ENCODE peak calls at places on chromosome 14, in seven cellular contexts. One of them, this sample, is unnamed.

GRCh38 chr14:83556746-83557460 is 1973.0 kb upstream of the FLRT2 start:
- DNase-seq in mesendoderm: no peak
- DNase-seq in neuronal stem cell: no peak
- DNase-seq in IMR-90: peak
- DNase-seq in trophoblast cell: no peak
- DNase-seq in mesenchymal stem cell: peak
- DNase-seq in H9: no peak
- DNase-seq in this sample: no peak

GRCh38 chr14:46259536-46259935 is 392.0 kb downstream of the RPL10L start:
- DNase-seq in trophoblast cell: no peak
- DNase-seq in mesenchymal stem cell: no peak
- DNase-seq in mesendoderm: peak
- DNase-seq in neuronal stem cell: peak
- DNase-seq in H9: peak
- DNase-seq in IMR-90: no peak
- DNase-seq in this sample: peak

GRCh38 chr14:48398675-48399282 is 723.4 kb upstream of the MDGA2 start:
- DNase-seq in trophoblast cell: no peak
- DNase-seq in H9: no peak
- DNase-seq in IMR-90: peak
- DNase-seq in mesendoderm: peak
- DNase-seq in neuronal stem cell: peak
- DNase-seq in mesenchymal stem cell: peak
- DNase-seq in this sample: no peak

GRCh38 chr14:105196228-105196960 is 15.3 kb upstream of the NUDT14 start:
- DNase-seq in IMR-90: no peak
- DNase-seq in mesendoderm: peak
- DNase-seq in neuronal stem cell: peak
- DNase-seq in trophoblast cell: no peak
- DNase-seq in mesenchymal stem cell: no peak
- DNase-seq in H9: peak
- DNase-seq in this sample: peak

GRCh38 chr14:96501383-96501745 is 818 bp upstream of the PAPOLA start:
- DNase-seq in mesendoderm: no peak
- DNase-seq in trophoblast cell: no peak
- DNase-seq in mesenchymal stem cell: no peak
- DNase-seq in neuronal stem cell: no peak
- DNase-seq in H9: no peak
- DNase-seq in IMR-90: no peak
- DNase-seq in this sample: no peak

GRCh38 chr14:59422069-59422881 is 42.9 kb downstream of the GPR135 start:
- DNase-seq in IMR-90: no peak
- DNase-seq in mesendoderm: no peak
- DNase-seq in trophoblast cell: no peak
- DNase-seq in neuronal stem cell: no peak
- DNase-seq in mesenchymal stem cell: no peak
- DNase-seq in H9: no peak
- DNase-seq in this sample: no peak

GRCh38 chr14:36829547-36829946 is 167.9 kb downstream of the PAX9 start:
- DNase-seq in mesendoderm: no peak
- DNase-seq in neuronal stem cell: no peak
- DNase-seq in H9: no peak
- DNase-seq in IMR-90: no peak
- DNase-seq in trophoblast cell: no peak
- DNase-seq in mesenchymal stem cell: no peak
- DNase-seq in this sample: no peak

GRCh38 chr14:34857689-34858449 is 17.3 kb downstream of the BAZ1A start:
- DNase-seq in mesenchymal stem cell: no peak
- DNase-seq in IMR-90: no peak
- DNase-seq in H9: no peak
- DNase-seq in trophoblast cell: no peak
- DNase-seq in mesendoderm: no peak
- DNase-seq in neuronal stem cell: no peak
- DNase-seq in this sample: no peak

GRCh38 chr14:96086574-96087077 is 47.5 kb downstream of the C14orf132 start:
- DNase-seq in neuronal stem cell: no peak
- DNase-seq in H9: no peak
- DNase-seq in trophoblast cell: peak
- DNase-seq in mesenchymal stem cell: no peak
- DNase-seq in mesendoderm: no peak
- DNase-seq in IMR-90: peak
- DNase-seq in this sample: no peak

GRCh38 chr14:35687335-35687939 is 121.7 kb downstream of the RALGAPA1 start:
- DNase-seq in mesenchymal stem cell: peak
- DNase-seq in H9: no peak
- DNase-seq in neuronal stem cell: peak
- DNase-seq in mesendoderm: peak
- DNase-seq in IMR-90: peak
- DNase-seq in trophoblast cell: peak
- DNase-seq in this sample: no peak

GRCh38 chr14:85344847-85345591 is 184.9 kb upstream of the FLRT2 start:
- DNase-seq in mesendoderm: no peak
- DNase-seq in H9: no peak
- DNase-seq in neuronal stem cell: no peak
- DNase-seq in IMR-90: no peak
- DNase-seq in trophoblast cell: no peak
- DNase-seq in mesenchymal stem cell: no peak
- DNase-seq in this sample: no peak

GRCh38 chr14:37864861-37865718 is 269.7 kb downstream of the TTC6 start:
- DNase-seq in mesenchymal stem cell: peak
- DNase-seq in trophoblast cell: no peak
- DNase-seq in neuronal stem cell: no peak
- DNase-seq in H9: no peak
- DNase-seq in IMR-90: peak
- DNase-seq in mesendoderm: no peak
- DNase-seq in this sample: no peak

GRCh38 chr14:23285530-23286019 is 357 bp downstream of the HOMEZ start:
- DNase-seq in H9: no peak
- DNase-seq in IMR-90: no peak
- DNase-seq in neuronal stem cell: no peak
- DNase-seq in trophoblast cell: no peak
- DNase-seq in mesenchymal stem cell: no peak
- DNase-seq in mesendoderm: no peak
- DNase-seq in this sample: no peak

GRCh38 chr14:64720190-64720589 is 16.0 kb downstream of the PLEKHG3 start:
- DNase-seq in mesenchymal stem cell: peak
- DNase-seq in IMR-90: peak
- DNase-seq in H9: no peak
- DNase-seq in neuronal stem cell: no peak
- DNase-seq in mesendoderm: peak
- DNase-seq in trophoblast cell: no peak
- DNase-seq in this sample: no peak

GRCh38 chr14:62468946-62469345 is 576.3 kb downstream of the KCNH5 start:
- DNase-seq in H9: no peak
- DNase-seq in neuronal stem cell: no peak
- DNase-seq in mesenchymal stem cell: no peak
- DNase-seq in mesendoderm: no peak
- DNase-seq in IMR-90: no peak
- DNase-seq in trophoblast cell: no peak
- DNase-seq in this sample: no peak
- H4K8ac ChIP-seq in H9: no peak
- H4K8ac ChIP-seq in neuronal stem cell: no peak
- H4K8ac ChIP-seq in mesenchymal stem cell: no peak
- H4K8ac ChIP-seq in mesendoderm: no peak
- H4K8ac ChIP-seq in IMR-90: no peak
- H4K8ac ChIP-seq in trophoblast cell: no peak
- H4K8ac ChIP-seq in this sample: no peak

GRCh38 chr14:93041830-93042229 is 73.9 kb downstream of the ITPK1 start:
- DNase-seq in IMR-90: no peak
- DNase-seq in neuronal stem cell: no peak
- DNase-seq in H9: no peak
- DNase-seq in mesenchymal stem cell: no peak
- DNase-seq in mesendoderm: no peak
- DNase-seq in trophoblast cell: no peak
- DNase-seq in this sample: no peak
- H4K8ac ChIP-seq in IMR-90: no peak
- H4K8ac ChIP-seq in neuronal stem cell: no peak
- H4K8ac ChIP-seq in H9: no peak
- H4K8ac ChIP-seq in mesenchymal stem cell: no peak
- H4K8ac ChIP-seq in mesendoderm: no peak
- H4K8ac ChIP-seq in trophoblast cell: no peak
- H4K8ac ChIP-seq in this sample: no peak

GRCh38 chr14:21199611-21200570 is 44.0 kb upstream of the OR5AU1 start:
- DNase-seq in mesenchymal stem cell: no peak
- DNase-seq in neuronal stem cell: no peak
- DNase-seq in H9: no peak
- DNase-seq in trophoblast cell: no peak
- DNase-seq in mesendoderm: no peak
- DNase-seq in IMR-90: peak
- DNase-seq in this sample: no peak
- H4K8ac ChIP-seq in mesenchymal stem cell: no peak
- H4K8ac ChIP-seq in neuronal stem cell: no peak
- H4K8ac ChIP-seq in H9: no peak
- H4K8ac ChIP-seq in trophoblast cell: no peak
- H4K8ac ChIP-seq in mesendoderm: no peak
- H4K8ac ChIP-seq in IMR-90: no peak
- H4K8ac ChIP-seq in this sample: no peak

GRCh38 chr14:69816216-69816615 is 19.2 kb upstream of the SLC10A1 start:
- DNase-seq in neuronal stem cell: no peak
- DNase-seq in mesenchymal stem cell: no peak
- DNase-seq in H9: no peak
- DNase-seq in IMR-90: no peak
- DNase-seq in trophoblast cell: peak
- DNase-seq in mesendoderm: no peak
- DNase-seq in this sample: no peak

GRCh38 chr14:69822456-69822855 is 25.4 kb upstream of the SLC10A1 start:
- DNase-seq in IMR-90: no peak
- DNase-seq in mesenchymal stem cell: no peak
- DNase-seq in mesendoderm: no peak
- DNase-seq in trophoblast cell: no peak
- DNase-seq in neuronal stem cell: no peak
- DNase-seq in H9: no peak
- DNase-seq in this sample: no peak

GRCh38 chr14:69820991-69821390 is 23.9 kb upstream of the SLC10A1 start:
- DNase-seq in neuronal stem cell: no peak
- DNase-seq in mesendoderm: no peak
- DNase-seq in trophoblast cell: no peak
- DNase-seq in IMR-90: no peak
- DNase-seq in mesenchymal stem cell: no peak
- DNase-seq in H9: no peak
- DNase-seq in this sample: no peak

GRCh38 chr14:69818760-69819191 is 21.7 kb upstream of the SLC10A1 start:
- DNase-seq in trophoblast cell: peak
- DNase-seq in H9: peak
- DNase-seq in mesenchymal stem cell: peak
- DNase-seq in neuronal stem cell: peak
- DNase-seq in IMR-90: peak
- DNase-seq in mesendoderm: peak
- DNase-seq in this sample: peak

DNA sequence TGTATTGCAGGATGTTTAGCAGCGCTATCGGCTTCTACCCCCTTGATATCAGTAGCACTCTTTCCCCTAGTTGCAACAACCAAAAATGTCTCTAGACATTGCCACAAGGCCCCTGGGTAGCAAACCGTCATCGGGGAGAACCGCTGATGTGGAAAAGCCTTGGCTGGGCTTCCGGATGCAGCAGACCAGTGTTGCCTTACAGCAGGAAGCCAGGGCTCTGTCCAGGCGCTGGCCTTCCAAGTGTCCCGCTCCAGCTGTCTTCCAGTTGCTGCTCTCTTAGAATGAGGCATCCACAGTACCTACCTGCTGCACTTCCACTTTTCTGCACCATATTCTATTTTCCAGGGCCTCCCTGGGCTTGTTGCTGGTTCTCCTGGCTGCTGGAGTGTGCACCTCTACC is 22.6 kb upstream of the SLC10A1 start:
- DNase-seq in trophoblast cell: no peak
- DNase-seq in mesendoderm: no peak
- DNase-seq in neuronal stem cell: no peak
- DNase-seq in H9: no peak
- DNase-seq in IMR-90: no peak
- DNase-seq in mesenchymal stem cell: no peak
- DNase-seq in this sample: no peak
- H4K8ac ChIP-seq in trophoblast cell: no peak
- H4K8ac ChIP-seq in mesendoderm: no peak
- H4K8ac ChIP-seq in neuronal stem cell: no peak
- H4K8ac ChIP-seq in H9: no peak
- H4K8ac ChIP-seq in IMR-90: no peak
- H4K8ac ChIP-seq in mesenchymal stem cell: no peak
- H4K8ac ChIP-seq in this sample: no peak

GRCh38 chr14:94048676-94049624 is 22.8 kb downstream of the OTUB2 start:
- DNase-seq in mesenchymal stem cell: no peak
- DNase-seq in mesendoderm: no peak
- DNase-seq in H9: peak
- DNase-seq in IMR-90: no peak
- DNase-seq in neuronal stem cell: no peak
- DNase-seq in trophoblast cell: no peak
- DNase-seq in this sample: no peak
- H4K8ac ChIP-seq in mesenchymal stem cell: no peak
- H4K8ac ChIP-seq in mesendoderm: no peak
- H4K8ac ChIP-seq in H9: no peak
- H4K8ac ChIP-seq in IMR-90: no peak
- H4K8ac ChIP-seq in neuronal stem cell: no peak
- H4K8ac ChIP-seq in trophoblast cell: no peak
- H4K8ac ChIP-seq in this sample: no peak

GRCh38 chr14:68619805-68620574 is 172.9 kb downstream of the ZFP36L1 start:
- DNase-seq in neuronal stem cell: no peak
- DNase-seq in mesenchymal stem cell: peak
- DNase-seq in IMR-90: peak
- DNase-seq in trophoblast cell: peak
- DNase-seq in H9: no peak
- DNase-seq in mesendoderm: peak
- DNase-seq in this sample: no peak

GRCh38 chr14:68621400-68622365 is 171.2 kb downstream of the ZFP36L1 start:
- DNase-seq in neuronal stem cell: no peak
- DNase-seq in H9: no peak
- DNase-seq in mesendoderm: no peak
- DNase-seq in mesenchymal stem cell: peak
- DNase-seq in trophoblast cell: no peak
- DNase-seq in IMR-90: peak
- DNase-seq in this sample: no peak

GRCh38 chr14:68612049-68612448 is 180.8 kb downstream of the ZFP36L1 start:
- DNase-seq in IMR-90: peak
- DNase-seq in mesenchymal stem cell: peak
- DNase-seq in H9: no peak
- DNase-seq in trophoblast cell: no peak
- DNase-seq in neuronal stem cell: no peak
- DNase-seq in mesendoderm: no peak
- DNase-seq in this sample: no peak

GRCh38 chr14:68611611-68612010 is 181.3 kb downstream of the ZFP36L1 start:
- DNase-seq in mesendoderm: no peak
- DNase-seq in neuronal stem cell: no peak
- DNase-seq in mesenchymal stem cell: no peak
- DNase-seq in H9: no peak
- DNase-seq in trophoblast cell: no peak
- DNase-seq in IMR-90: no peak
- DNase-seq in this sample: no peak

DNA sequence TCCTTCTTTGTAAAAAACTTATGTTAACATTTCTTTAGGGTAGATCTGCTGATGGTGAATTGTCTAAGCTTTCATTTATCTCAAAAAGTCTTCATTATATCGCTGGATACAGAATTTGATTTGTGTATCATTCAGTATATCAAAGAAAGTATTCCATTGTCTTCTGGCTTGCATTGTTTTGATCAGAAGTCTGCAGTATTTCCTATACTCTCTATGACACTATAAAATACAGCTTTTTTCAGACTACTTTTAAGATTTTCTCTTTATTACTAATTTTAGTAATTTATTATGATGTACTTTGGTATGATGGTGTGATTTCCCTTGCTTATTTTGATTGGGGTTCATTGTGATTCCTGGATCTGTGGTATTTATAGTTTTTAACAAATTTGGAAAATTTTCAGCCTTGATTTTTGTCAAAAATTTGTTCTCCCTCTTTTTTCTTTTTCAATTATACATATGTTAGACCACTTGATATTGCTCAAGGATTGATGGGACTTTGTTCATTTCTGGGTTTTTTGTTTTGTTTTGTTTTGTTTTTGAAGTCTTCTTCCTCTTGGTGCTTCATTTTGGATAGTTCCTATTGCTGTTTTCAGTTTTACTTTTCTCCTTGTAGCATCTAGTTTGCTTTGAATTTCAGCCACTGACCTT is 176.5 kb downstream of the ZFP36L1 start:
- DNase-seq in trophoblast cell: no peak
- DNase-seq in IMR-90: peak
- DNase-seq in neuronal stem cell: no peak
- DNase-seq in mesendoderm: peak
- DNase-seq in mesenchymal stem cell: peak
- DNase-seq in H9: no peak
- DNase-seq in this sample: no peak
- H4K8ac ChIP-seq in trophoblast cell: no peak
- H4K8ac ChIP-seq in IMR-90: no peak
- H4K8ac ChIP-seq in neuronal stem cell: no peak
- H4K8ac ChIP-seq in mesendoderm: no peak
- H4K8ac ChIP-seq in mesenchymal stem cell: no peak
- H4K8ac ChIP-seq in H9: no peak
- H4K8ac ChIP-seq in this sample: no peak